ENCODE peak calls at places on chromosomes 1 and 21, in eight cellular contexts. U is MM.1S, R is HCT116, A is GM23338, S is GM23248, J is DND-41, X is hepatocyte, O is fibroblast of lung. M is an unnamed sample.

GRCh38 chr1:43545686-43546387 is 15.2 kb downstream of the PTPRF start:
- DNase-seq in J (peak; percentile 20), U (peak; percentile 55), O (peak; percentile 61), S (peak; percentile 44), X (peak; percentile 96), R (no peak), A (peak; percentile 99), M (no peak)

GRCh38 chr1:4271338-4271998 is 371.4 kb upstream of the C1orf174 start:
- DNase-seq in A (no peak), X (no peak), O (no peak), J (no peak), S (no peak), U (no peak), R (no peak), M (no peak)

GRCh38 chr1:44072204-44072603 is 40.9 kb upstream of the SLC6A9 start:
- DNase-seq in J (peak; percentile 7), U (no peak), R (peak; percentile 61), O (peak; percentile 89), S (peak; percentile 96), X (no peak), A (no peak), M (no peak)

GRCh38 chr1:10045480-10046355 is 13.0 kb downstream of the UBE4B start:
- DNase-seq in J (no peak), O (peak; percentile 85), S (peak; percentile 16), X (peak; percentile 49), U (no peak), R (no peak), A (no peak), M (no peak)

GRCh38 chr1:26542781-26543443 is 13.4 kb downstream of the RPS6KA1 start:
- DNase-seq in O (no peak), U (no peak), R (no peak), A (no peak), J (no peak), X (no peak), S (no peak), M (no peak)

GRCh38 chr1:163912491-163912890 is 590.7 kb downstream of the NUF2 start:
- DNase-seq in R (no peak), U (no peak), X (no peak), A (no peak), S (peak; percentile 74), J (no peak), O (no peak), M (no peak)

GRCh38 chr1:244749230-244750016 is 86.0 kb upstream of the COX20 start:
- DNase-seq in O (no peak), J (no peak), R (no peak), X (no peak), S (no peak), U (no peak), A (no peak), M (no peak)

GRCh38 chr1:97832490-97832889 is 88.3 kb downstream of the DPYD start:
- DNase-seq in S (no peak), R (no peak), A (no peak), J (no peak), O (peak; percentile 36), X (no peak), U (no peak), M (peak; percentile 83)

GRCh38 chr1:173213665-173214064 is 6.5 kb upstream of the TNFSF4 start:
- DNase-seq in S (no peak), X (no peak), O (no peak), A (no peak), U (no peak), J (no peak), R (no peak), M (no peak)

GRCh38 chr1:160795951-160796383 is at the start of gene LY9:
- DNase-seq in X (no peak), J (peak; percentile 77), U (peak; percentile 99), A (no peak), R (no peak), S (peak; percentile 4), O (no peak), M (no peak)

GRCh38 chr1:145906954-145907755 is 2.7 kb downstream of the ITGA10 start:
- DNase-seq in A (no peak), X (no peak), S (peak; percentile 30), J (no peak), O (no peak), R (no peak), U (no peak), M (no peak)

GRCh38 chr1:38746966-38747600 is 112.5 kb downstream of the RRAGC start:
- DNase-seq in O (no peak), J (no peak), S (no peak), A (peak; percentile 55), R (no peak), X (no peak), U (no peak), M (no peak)

GRCh38 chr1:246333855-246334254 is 173.2 kb downstream of the SMYD3 start:
- DNase-seq in S (no peak), R (no peak), U (no peak), X (no peak), O (no peak), A (no peak), J (no peak), M (no peak)

GRCh38 chr1:212743901-212744475 is 44.3 kb upstream of the BATF3 start:
- DNase-seq in A (no peak), J (no peak), U (no peak), X (no peak), O (no peak), S (no peak), R (no peak), M (no peak)

GRCh38 chr1:87221008-87221407 is 107.7 kb upstream of the LMO4 start:
- DNase-seq in O (no peak), S (no peak), R (no peak), A (no peak), X (no peak), J (no peak), U (no peak), M (no peak)

GRCh38 chr1:70222716-70223235 is 1.6 kb downstream of the SRSF11 start:
- DNase-seq in R (no peak), O (no peak), U (peak; percentile 3), J (no peak), S (peak; percentile 23), X (no peak), A (no peak), M (no peak)

GRCh38 chr1:50181027-50181663 is 72.4 kb downstream of the ELAVL4 start:
- DNase-seq in O (no peak), A (no peak), U (no peak), R (no peak), S (peak; percentile 51), X (peak; percentile 30), J (no peak), M (no peak)

GRCh38 chr1:108012553-108012952 is 47.6 kb upstream of the VAV3 start:
- DNase-seq in A (no peak), U (no peak), O (no peak), J (no peak), X (no peak), R (no peak), S (no peak), M (no peak)

GRCh38 chr1:224245188-224245587 is 62.1 kb downstream of the DEGS1 start:
- DNase-seq in X (no peak), J (peak; percentile 19), U (peak; percentile 36), O (peak; percentile 36), A (no peak), R (no peak), S (no peak), M (no peak)

GRCh38 chr1:199522936-199523335 is 504.6 kb upstream of the NR5A2 start:
- DNase-seq in S (peak; percentile 72), U (no peak), R (no peak), O (peak; percentile 5), X (no peak), A (no peak), J (no peak), M (no peak)

GRCh38 chr21:35048183-35048601 is 910 bp downstream of the RUNX1 start:
- DNase-seq in S (peak; percentile 36), O (no peak), A (no peak), X (peak; percentile 19), R (no peak), J (peak; percentile 66), U (peak; percentile 66), M (no peak)
- H3K4me3 ChIP-seq in S (peak overlapping the region; percentile 47), O (peak overlapping the region; percentile 33), A (no peak overlapping the region), X (no peak overlapping the region), R (peak overlapping the region; percentile 43), J (peak overlapping the region; percentile 79), U (peak overlapping the region; percentile 45), M (no peak overlapping the region)

DNA sequence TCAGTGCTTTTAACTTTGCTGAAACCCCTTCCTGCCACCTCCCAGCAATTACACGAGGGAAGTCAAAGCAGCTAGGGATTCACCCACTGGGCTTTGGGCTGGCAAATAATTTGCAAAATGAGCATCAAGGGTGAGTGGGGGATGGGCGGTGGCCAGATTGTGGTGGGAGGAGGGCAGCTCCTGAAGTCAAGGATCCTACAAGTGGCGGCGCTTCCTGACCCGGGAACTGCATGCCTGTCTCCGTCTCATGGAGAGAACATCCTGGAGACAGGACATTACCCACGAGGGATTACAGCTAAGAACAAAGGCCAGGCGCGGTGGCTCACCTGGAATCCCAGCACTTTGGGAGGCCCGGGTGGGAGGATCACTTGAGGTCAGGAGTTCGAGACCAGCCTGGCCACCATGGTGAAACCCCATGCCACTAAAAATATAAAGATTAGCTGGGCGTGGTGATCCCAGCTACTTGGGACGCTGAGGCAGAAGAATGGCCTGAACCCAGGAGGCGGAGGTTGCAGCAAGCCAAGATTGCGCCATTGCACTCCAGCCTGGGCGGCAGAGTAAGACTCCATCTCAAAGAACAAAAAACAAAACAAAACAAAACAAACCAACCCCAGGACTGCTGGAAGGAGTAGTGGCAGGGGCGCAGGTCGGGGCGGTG is 12.9 kb downstream of the TTC34 start:
- DNase-seq in X (no peak), J (no peak), S (no peak), R (no peak), U (no peak), O (no peak), A (peak; percentile 27), M (no peak)
- TF ChIP-seq EZH2 in X (no peak), J (no peak), S (no peak), R (no peak), U (no peak), O (no peak), A (no peak), M (no peak)

DNA sequence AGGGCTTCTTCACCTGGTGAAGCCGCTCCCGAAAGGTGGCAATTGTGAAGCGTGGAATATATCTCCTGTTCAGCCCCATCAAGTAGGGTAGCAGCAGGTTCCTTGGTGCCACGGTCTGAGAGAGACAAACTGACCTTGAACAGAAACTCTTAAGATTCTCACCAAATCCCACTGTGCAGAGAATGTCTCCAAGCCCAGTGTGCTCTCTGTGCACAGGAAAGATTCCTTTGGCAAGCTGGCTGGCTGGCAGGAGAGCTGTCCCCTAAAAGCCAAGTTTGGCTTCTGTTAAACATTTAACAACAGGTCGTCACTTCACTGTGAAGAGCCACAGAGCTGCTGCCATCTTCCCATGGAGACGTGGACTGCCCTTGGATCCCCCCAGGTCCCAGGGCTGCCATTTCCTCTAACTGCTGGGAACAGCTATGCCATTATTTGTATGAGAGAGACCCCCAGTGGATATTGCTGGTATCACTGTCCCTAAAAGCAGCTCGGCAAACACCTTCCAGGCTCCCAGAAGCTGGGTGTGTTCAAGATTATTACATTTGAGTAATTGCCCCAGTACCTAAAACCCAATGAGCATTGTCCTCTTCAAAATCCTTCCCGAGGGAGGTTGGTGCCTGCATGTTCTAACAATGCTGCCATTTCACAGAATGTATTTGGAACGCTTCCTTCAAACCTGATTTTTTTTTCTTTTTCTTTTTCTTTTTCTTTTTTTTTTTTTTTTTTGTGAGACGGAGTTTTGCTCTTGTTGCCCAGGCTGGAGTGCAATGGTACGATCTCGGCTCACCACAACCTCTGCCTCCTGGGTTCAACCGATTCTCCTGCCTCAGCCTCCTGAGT is 71.8 kb downstream of the CD58 start:
- DNase-seq in S (peak; percentile 78), X (peak; percentile 85), U (no peak), J (peak; percentile 72), R (peak; percentile 55), O (peak; percentile 74), A (peak; percentile 89), M (peak; percentile 77)
- H3K27ac ChIP-seq in S (no peak overlapping the region), X (no peak overlapping the region), U (no peak overlapping the region), J (peak overlapping the region; percentile 22), R (no peak overlapping the region), O (no peak overlapping the region), A (no peak overlapping the region), M (peak overlapping the region; percentile 89)

GRCh38 chr1:19313636-19313959 is 1.5 kb downstream of the SLC66A1 start:
- DNase-seq in A (no peak), S (peak; percentile 35), X (no peak), R (no peak), J (no peak), O (no peak), U (no peak), M (no peak)
- H3K4me3 ChIP-seq in A (no peak overlapping the region), S (peak overlapping the region; percentile 82), X (no peak overlapping the region), R (no peak overlapping the region), J (no peak overlapping the region), O (no peak overlapping the region), U (no peak overlapping the region), M (no peak overlapping the region)

M was measured in SK-N-MC.